ENCODE peak calls at places on chromosomes 16 and 17, in four cellular contexts. One of them, this sample, is unnamed.

GRCh38 chr16:17497648-17498047 is 26.9 kb upstream of the XYLT1 start:
- DNase-seq in tibial nerve: no peak
- DNase-seq in astrocyte of the cerebellum: peak
- DNase-seq in H9: no peak
- DNase-seq in this sample: no peak

GRCh38 chr16:16092925-16093624 is 130.2 kb downstream of the ABCC6 start:
- DNase-seq in tibial nerve: no peak
- DNase-seq in astrocyte of the cerebellum: peak
- DNase-seq in H9: no peak
- DNase-seq in this sample: no peak

GRCh38 chr16:30998852-30999761 is 11.3 kb downstream of the STX1B start:
- DNase-seq in tibial nerve: no peak
- DNase-seq in astrocyte of the cerebellum: no peak
- DNase-seq in H9: no peak
- DNase-seq in this sample: no peak

GRCh38 chr16:1615761-1616160 is 3.6 kb downstream of the CRAMP1 start:
- DNase-seq in tibial nerve: no peak
- DNase-seq in astrocyte of the cerebellum: no peak
- DNase-seq in H9: no peak
- DNase-seq in this sample: no peak

GRCh38 chr17:72684405-72685020 is 408.0 kb downstream of the SLC39A11 start:
- DNase-seq in tibial nerve: no peak
- DNase-seq in astrocyte of the cerebellum: no peak
- DNase-seq in H9: no peak
- DNase-seq in this sample: no peak

GRCh38 chr17:45197555-45198334 is 23.9 kb upstream of the FMNL1 start:
- DNase-seq in tibial nerve: peak
- DNase-seq in astrocyte of the cerebellum: peak
- DNase-seq in H9: peak
- DNase-seq in this sample: peak

GRCh38 chr17:143785-144281 is 6.5 kb downstream of the SCGB1C2 start:
- DNase-seq in tibial nerve: peak
- DNase-seq in astrocyte of the cerebellum: peak
- DNase-seq in H9: peak
- DNase-seq in this sample: peak

GRCh38 chr17:17899486-17899885 is 62.7 kb upstream of the SREBF1 start:
- DNase-seq in tibial nerve: no peak
- DNase-seq in astrocyte of the cerebellum: no peak
- DNase-seq in H9: no peak
- DNase-seq in this sample: no peak

GRCh38 chr17:82283208-82283749 is 9.8 kb upstream of the CSNK1D start:
- DNase-seq in tibial nerve: no peak
- DNase-seq in astrocyte of the cerebellum: no peak
- DNase-seq in H9: no peak
- DNase-seq in this sample: no peak

GRCh38 chr16:66741131-66741900 is 10.1 kb downstream of the DYNC1LI2 start:
- DNase-seq in tibial nerve: peak
- DNase-seq in astrocyte of the cerebellum: peak
- DNase-seq in H9: no peak
- DNase-seq in this sample: peak

GRCh38 chr17:64401244-64401860 is 10.7 kb upstream of the PECAM1 start:
- DNase-seq in tibial nerve: no peak
- DNase-seq in astrocyte of the cerebellum: no peak
- DNase-seq in H9: no peak
- DNase-seq in this sample: no peak

GRCh38 chr16:31409433-31409832 is 16.3 kb downstream of the ITGAD start:
- DNase-seq in tibial nerve: no peak
- DNase-seq in astrocyte of the cerebellum: no peak
- DNase-seq in H9: no peak
- DNase-seq in this sample: no peak

GRCh38 chr17:40564883-40565744 is at the start of gene CCR7:
- DNase-seq in tibial nerve: no peak
- DNase-seq in astrocyte of the cerebellum: no peak
- DNase-seq in H9: peak
- DNase-seq in this sample: no peak

GRCh38 chr16:83968483-83968865 is 430 bp downstream of the NECAB2 start:
- DNase-seq in tibial nerve: no peak
- DNase-seq in astrocyte of the cerebellum: no peak
- DNase-seq in H9: no peak
- DNase-seq in this sample: no peak

GRCh38 chr16:88662843-88663606 is at the start of gene MVD:
- DNase-seq in tibial nerve: peak
- DNase-seq in astrocyte of the cerebellum: peak
- DNase-seq in H9: peak
- DNase-seq in this sample: peak
- TF ChIP-seq CTCF in tibial nerve: peak
- TF ChIP-seq CTCF in astrocyte of the cerebellum: no peak
- TF ChIP-seq CTCF in H9: no peak
- TF ChIP-seq CTCF in this sample: no peak

GRCh38 chr16:54847207-54847606 is 83.5 kb upstream of the IRX5 start:
- DNase-seq in tibial nerve: no peak
- DNase-seq in astrocyte of the cerebellum: no peak
- DNase-seq in H9: no peak
- DNase-seq in this sample: no peak
- TF ChIP-seq CTCF in tibial nerve: no peak
- TF ChIP-seq CTCF in astrocyte of the cerebellum: no peak
- TF ChIP-seq CTCF in H9: no peak
- TF ChIP-seq CTCF in this sample: no peak

DNA sequence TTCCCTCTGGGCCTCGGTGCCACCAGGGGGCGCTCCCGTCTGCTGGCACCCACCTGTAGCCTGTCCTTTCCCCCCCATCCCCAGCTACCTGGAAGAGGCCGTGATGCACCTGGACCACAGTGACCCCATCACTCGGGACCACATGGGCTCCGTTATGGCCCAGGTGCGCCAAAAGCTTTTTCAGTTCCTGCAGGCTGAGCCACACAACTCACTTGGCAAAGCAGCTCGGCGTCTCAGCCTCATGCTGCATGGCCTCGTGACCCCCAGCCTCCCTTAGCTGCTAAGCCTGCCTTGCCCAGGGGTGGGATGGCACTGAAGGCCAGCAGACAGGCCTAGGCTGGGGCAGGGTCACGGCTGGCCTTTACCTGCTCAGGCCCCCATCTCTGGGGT is 818 bp upstream of the NRN1L start:
- DNase-seq in tibial nerve: peak
- DNase-seq in astrocyte of the cerebellum: no peak
- DNase-seq in H9: peak
- DNase-seq in this sample: peak
- TF ChIP-seq CTCF in tibial nerve: peak
- TF ChIP-seq CTCF in astrocyte of the cerebellum: peak
- TF ChIP-seq CTCF in H9: peak
- TF ChIP-seq CTCF in this sample: peak

GRCh38 chr16:85982563-85982939 is 83.6 kb downstream of the IRF8 start:
- DNase-seq in tibial nerve: no peak
- DNase-seq in astrocyte of the cerebellum: no peak
- DNase-seq in H9: no peak
- DNase-seq in this sample: no peak
- TF ChIP-seq CTCF in tibial nerve: no peak
- TF ChIP-seq CTCF in astrocyte of the cerebellum: no peak
- TF ChIP-seq CTCF in H9: no peak
- TF ChIP-seq CTCF in this sample: no peak